ENCODE peak calls at places on chromosomes 5 and 9, in six cellular contexts. U, W, I, C, B and X are unnamed samples.

GRCh38 chr9:71036501-71036900 is 84.9 kb downstream of the TRPM3 start:
- DNase-seq in U (no peak), W (no peak), I (no peak), C (no peak), B (no peak), X (no peak)

GRCh38 chr9:113993838-113994540 is 84.1 kb downstream of the AMBP start:
- DNase-seq in U (no peak), W (no peak), I (no peak), C (no peak), B (no peak), X (peak)

GRCh38 chr9:96029722-96030515 is 154.4 kb downstream of the ERCC6L2 start:
- DNase-seq in U (no peak), W (no peak), I (no peak), C (no peak), B (no peak), X (no peak)

GRCh38 chr5:179759961-179760541 is 27.4 kb downstream of the MAML1 start:
- DNase-seq in U (no peak), W (no peak), I (no peak), C (no peak), B (no peak), X (no peak)

GRCh38 chr9:108270041-108270440 is 585.7 kb downstream of the ACTL7B start:
- DNase-seq in U (no peak), W (no peak), I (no peak), C (no peak), B (no peak), X (peak)

GRCh38 chr5:143026380-143026779 is 256.2 kb downstream of the ARHGAP26 start:
- DNase-seq in U (no peak), W (no peak), I (no peak), C (no peak), B (no peak), X (no peak)

GRCh38 chr9:5949103-5949699 is 58.5 kb downstream of the MLANA start:
- DNase-seq in U (no peak), W (no peak), I (no peak), C (peak), B (no peak), X (no peak)

GRCh38 chr9:6054280-6055099 is 39.1 kb upstream of the RANBP6 start:
- DNase-seq in U (no peak), W (peak), I (peak), C (peak), B (peak), X (peak)

GRCh38 chr5:122267195-122267594 is 44.8 kb upstream of the SNCAIP start:
- DNase-seq in U (no peak), W (no peak), I (no peak), C (no peak), B (no peak), X (no peak)

GRCh38 chr9:137298983-137299521 is 3.0 kb downstream of the NRARP start:
- DNase-seq in U (no peak), W (no peak), I (no peak), C (no peak), B (no peak), X (no peak)

GRCh38 chr5:174056064-174056842 is 10.7 kb downstream of the NSG2 start:
- DNase-seq in U (no peak), W (peak), I (no peak), C (no peak), B (no peak), X (no peak)

GRCh38 chr5:112253478-112254250 is 165.4 kb downstream of the EPB41L4A start:
- DNase-seq in U (no peak), W (no peak), I (no peak), C (no peak), B (no peak), X (peak)

GRCh38 chr9:27505744-27506161 is 18.3 kb upstream of the IFNK start:
- DNase-seq in U (no peak), W (no peak), I (no peak), C (no peak), B (no peak), X (peak)

GRCh38 chr5:123571927-123572326 is 60.0 kb downstream of the CSNK1G3 start:
- DNase-seq in U (no peak), W (no peak), I (no peak), C (no peak), B (no peak), X (no peak)

GRCh38 chr5:115773010-115773580 is 43.4 kb downstream of the CDO1 start:
- DNase-seq in U (no peak), W (no peak), I (no peak), C (no peak), B (no peak), X (no peak)

GRCh38 chr9:18260527-18260926 is 213.4 kb upstream of the ADAMTSL1 start:
- DNase-seq in U (no peak), W (no peak), I (no peak), C (no peak), B (no peak), X (peak)

GRCh38 chr5:5523066-5523505 is 100.6 kb downstream of the ICE1 start:
- DNase-seq in U (no peak), W (no peak), I (no peak), C (peak), B (no peak), X (no peak)

GRCh38 chr9:696332-697090 is 145.0 kb upstream of the DMRT1 start:
- DNase-seq in U (no peak), W (no peak), I (no peak), C (no peak), B (no peak), X (peak)

GRCh38 chr5:129963359-129963758 is 59.1 kb downstream of the CHSY3 start:
- DNase-seq in U (no peak), W (no peak), I (no peak), C (peak), B (no peak), X (peak)

GRCh38 chr5:15951550-15951949 is 228.0 kb downstream of the MARCHF11 start:
- DNase-seq in U (no peak), W (no peak), I (no peak), C (no peak), B (no peak), X (no peak)

GRCh38 chr5:3226171-3226570 is 369.5 kb upstream of the IRX1 start:
- DNase-seq in U (no peak), W (peak), I (no peak), C (no peak), B (no peak), X (no peak)

GRCh38 chr5:41638685-41639084 is 128.3 kb upstream of the PLCXD3 start:
- DNase-seq in U (no peak), W (no peak), I (no peak), C (no peak), B (no peak), X (no peak)

GRCh38 chr5:111530298-111530740 is 18.0 kb upstream of the STARD4 start:
- DNase-seq in U (no peak), W (no peak), I (no peak), C (no peak), B (peak), X (peak)

GRCh38 chr5:55982957-55983381 is 11.8 kb downstream of the IL6ST start:
- DNase-seq in U (no peak), W (no peak), I (no peak), C (no peak), B (no peak), X (no peak)

GRCh38 chr9:88998911-88999310 is 7.6 kb downstream of the S1PR3 start:
- DNase-seq in U (no peak), W (no peak), I (no peak), C (no peak), B (no peak), X (peak)

GRCh38 chr9:33517373-33517772 is 6.7 kb upstream of the ANKRD18B start:
- DNase-seq in U (no peak), W (peak), I (no peak), C (no peak), B (no peak), X (peak)

GRCh38 chr9:135440620-135441019 is 39.0 kb upstream of the PPP1R26 start:
- DNase-seq in U (no peak), W (no peak), I (no peak), C (no peak), B (no peak), X (no peak)